ENCODE peak calls at places on chromosome 9, in six cellular contexts. One of them, this sample, is unnamed.

GRCh38 chr9:106069241-106069640 is 374.9 kb downstream of the TMEM38B start:
- DNase-seq in H9: no peak
- DNase-seq in stimulated activated CD4-positive, alpha-beta T cell treated with anti-CD3 and anti-CD28 coated beads, Interleukin-4, amount 100 ng/mL, for 1 hour: no peak
- DNase-seq in CD4-positive, alpha-beta T cell: no peak
- DNase-seq in NB4: no peak
- DNase-seq in CD8-positive, alpha-beta T cell: no peak
- DNase-seq in this sample: no peak

GRCh38 chr9:21837501-21837900 is 35.1 kb downstream of the MTAP start:
- DNase-seq in H9: no peak
- DNase-seq in CD4-positive, alpha-beta T cell: no peak
- DNase-seq in CD8-positive, alpha-beta T cell: no peak
- DNase-seq in NB4: no peak
- DNase-seq in stimulated activated CD4-positive, alpha-beta T cell treated with anti-CD3 and anti-CD28 coated beads, Interleukin-4, amount 100 ng/mL, for 1 hour: no peak
- DNase-seq in this sample: no peak

GRCh38 chr9:97925497-97926334 is 3.4 kb upstream of the TRMO start:
- DNase-seq in NB4: no peak
- DNase-seq in stimulated activated CD4-positive, alpha-beta T cell treated with anti-CD3 and anti-CD28 coated beads, Interleukin-4, amount 100 ng/mL, for 1 hour: no peak
- DNase-seq in CD8-positive, alpha-beta T cell: no peak
- DNase-seq in H9: no peak
- DNase-seq in CD4-positive, alpha-beta T cell: no peak
- DNase-seq in this sample: no peak

GRCh38 chr9:83066771-83067170 is 3.8 kb upstream of the RASEF start:
- DNase-seq in CD4-positive, alpha-beta T cell: no peak
- DNase-seq in H9: no peak
- DNase-seq in stimulated activated CD4-positive, alpha-beta T cell treated with anti-CD3 and anti-CD28 coated beads, Interleukin-4, amount 100 ng/mL, for 1 hour: no peak
- DNase-seq in NB4: no peak
- DNase-seq in CD8-positive, alpha-beta T cell: no peak
- DNase-seq in this sample: no peak

GRCh38 chr9:134863941-134864820 is 16.4 kb upstream of the FCN2 start:
- DNase-seq in H9: peak
- DNase-seq in CD4-positive, alpha-beta T cell: no peak
- DNase-seq in CD8-positive, alpha-beta T cell: no peak
- DNase-seq in stimulated activated CD4-positive, alpha-beta T cell treated with anti-CD3 and anti-CD28 coated beads, Interleukin-4, amount 100 ng/mL, for 1 hour: no peak
- DNase-seq in NB4: no peak
- DNase-seq in this sample: no peak

GRCh38 chr9:70883056-70883455 is 238.4 kb downstream of the TRPM3 start:
- DNase-seq in H9: no peak
- DNase-seq in CD8-positive, alpha-beta T cell: no peak
- DNase-seq in NB4: no peak
- DNase-seq in CD4-positive, alpha-beta T cell: no peak
- DNase-seq in stimulated activated CD4-positive, alpha-beta T cell treated with anti-CD3 and anti-CD28 coated beads, Interleukin-4, amount 100 ng/mL, for 1 hour: no peak
- DNase-seq in this sample: no peak

GRCh38 chr9:93004561-93004960 is 53.9 kb upstream of the SUSD3 start:
- DNase-seq in stimulated activated CD4-positive, alpha-beta T cell treated with anti-CD3 and anti-CD28 coated beads, Interleukin-4, amount 100 ng/mL, for 1 hour: no peak
- DNase-seq in CD8-positive, alpha-beta T cell: no peak
- DNase-seq in CD4-positive, alpha-beta T cell: peak
- DNase-seq in H9: no peak
- DNase-seq in NB4: no peak
- DNase-seq in this sample: no peak

GRCh38 chr9:8733096-8733954 is 933.7 kb upstream of the DMAC1 start:
- DNase-seq in CD8-positive, alpha-beta T cell: no peak
- DNase-seq in NB4: no peak
- DNase-seq in CD4-positive, alpha-beta T cell: no peak
- DNase-seq in H9: peak
- DNase-seq in stimulated activated CD4-positive, alpha-beta T cell treated with anti-CD3 and anti-CD28 coated beads, Interleukin-4, amount 100 ng/mL, for 1 hour: no peak
- DNase-seq in this sample: no peak

This sample was measured in MV-4-11.